ENCODE peak calls at places on chromosome 15, in eight cellular contexts. U is iPS-NIHi11, I is AG04450, R is EH, W is Right ventricle myocardium inferior, S is RCC 7860, J is NCI-H1092, M is fibroblast of pulmonary artery. L is an unnamed sample.

GRCh38 chr15:98800437-98801233 is 152.3 kb downstream of the IGF1R start:
- DNase-seq in U (peak; percentile 70), I (peak; percentile 66), R (peak; percentile 79), W (no peak), S (peak; percentile 65), J (no peak), M (peak; percentile 96), L (peak; percentile 47)

GRCh38 chr15:101446527-101447167 is 42.9 kb downstream of the PCSK6 start:
- DNase-seq in U (no peak), I (no peak), R (no peak), W (peak; percentile 41), S (no peak), J (no peak), M (no peak), L (no peak)

GRCh38 chr15:84736375-84736774 is 12.0 kb upstream of the ZNF592 start:
- DNase-seq in U (no peak), I (no peak), R (no peak), W (no peak), S (no peak), J (no peak), M (no peak), L (peak; percentile 53)

GRCh38 chr15:39381517-39381916 is 199.4 kb upstream of the THBS1 start:
- DNase-seq in U (no peak), I (no peak), R (peak; percentile 75), W (no peak), S (no peak), J (no peak), M (no peak), L (no peak)

GRCh38 chr15:65006876-65007275 is 17.2 kb upstream of the SPG21 start:
- DNase-seq in U (no peak), I (no peak), R (no peak), W (no peak), S (no peak), J (no peak), M (no peak), L (no peak)

GRCh38 chr15:100218411-100218810 is 123.4 kb downstream of the ADAMTS17 start:
- DNase-seq in U (no peak), I (no peak), R (no peak), W (no peak), S (no peak), J (no peak), M (no peak), L (no peak)

GRCh38 chr15:63857459-63857856 is 23.7 kb upstream of the HERC1 start:
- DNase-seq in U (no peak), I (no peak), R (no peak), W (no peak), S (no peak), J (no peak), M (no peak), L (no peak)

GRCh38 chr15:26531489-26531888 is 241.4 kb downstream of the GABRB3 start:
- DNase-seq in U (no peak), I (no peak), R (no peak), W (no peak), S (no peak), J (no peak), M (no peak), L (no peak)

GRCh38 chr15:53739651-53740050 is 19.8 kb downstream of the WDR72 start:
- DNase-seq in U (no peak), I (no peak), R (no peak), W (no peak), S (no peak), J (no peak), M (no peak), L (no peak)

GRCh38 chr15:34304613-34305012 is 33.0 kb downstream of the SLC12A6 start:
- DNase-seq in U (no peak), I (peak; percentile 34), R (peak; percentile 74), W (no peak), S (no peak), J (no peak), M (peak; percentile 69), L (no peak)

GRCh38 chr15:60363024-60363674 is 34.6 kb downstream of the ANXA2 start:
- DNase-seq in U (no peak), I (no peak), R (peak; percentile 31), W (no peak), S (no peak), J (no peak), M (no peak), L (no peak)

GRCh38 chr15:72890043-72890442 is 106.5 kb upstream of the ADPGK start:
- DNase-seq in U (no peak), I (no peak), R (no peak), W (no peak), S (no peak), J (no peak), M (no peak), L (no peak)

GRCh38 chr15:77032647-77033416 is 37.9 kb downstream of the PSTPIP1 start:
- DNase-seq in U (no peak), I (no peak), R (no peak), W (no peak), S (no peak), J (no peak), M (no peak), L (peak; percentile 7)

GRCh38 chr15:28117591-28117990 is 18.5 kb upstream of the OCA2 start:
- DNase-seq in U (no peak), I (no peak), R (no peak), W (no peak), S (no peak), J (no peak), M (no peak), L (no peak)

GRCh38 chr15:44066211-44066827 is 128.8 kb downstream of the FRMD5 start:
- DNase-seq in U (peak; percentile 73), I (peak; percentile 29), R (peak; percentile 73), W (no peak), S (peak; percentile 68), J (peak; percentile 2), M (peak; percentile 88), L (peak; percentile 65)

GRCh38 chr15:75570119-75570518 is 9.0 kb downstream of the PTPN9 start:
- DNase-seq in U (no peak), I (no peak), R (peak; percentile 36), W (no peak), S (no peak), J (no peak), M (peak; percentile 16), L (no peak)

GRCh38 chr15:53297828-53298227 is 461.6 kb downstream of the WDR72 start:
- DNase-seq in U (no peak), I (no peak), R (no peak), W (no peak), S (no peak), J (peak; percentile 1), M (no peak), L (no peak)

GRCh38 chr15:91849749-91850161 is 3.8 kb upstream of the SLCO3A1 start:
- DNase-seq in U (peak; percentile 48), I (no peak), R (peak; percentile 56), W (no peak), S (peak; percentile 34), J (no peak), M (peak; percentile 79), L (no peak)

GRCh38 chr15:80755884-80756283 is 23.3 kb upstream of the CEMIP start:
- DNase-seq in U (no peak), I (no peak), R (no peak), W (no peak), S (no peak), J (no peak), M (no peak), L (no peak)

GRCh38 chr15:56428821-56429458 is 36.0 kb downstream of the MNS1 start:
- DNase-seq in U (peak; percentile 27), I (peak; percentile 1), R (peak; percentile 37), W (no peak), S (peak; percentile 39), J (no peak), M (peak; percentile 67), L (no peak)

GRCh38 chr15:68806220-68807105 is 14.2 kb downstream of the ANP32A start:
- DNase-seq in U (no peak), I (no peak), R (no peak), W (no peak), S (no peak), J (no peak), M (peak; percentile 18), L (peak; percentile 5)

GRCh38 chr15:95520511-95520910 is 810.0 kb upstream of the NR2F2 start:
- DNase-seq in U (no peak), I (no peak), R (peak; percentile 46), W (no peak), S (no peak), J (no peak), M (no peak), L (no peak)

GRCh38 chr15:31488437-31489204 is 162.0 kb downstream of the KLF13 start:
- DNase-seq in U (peak; percentile 91), I (peak; percentile 81), R (peak; percentile 88), W (peak; percentile 77), S (peak; percentile 49), J (peak; percentile 31), M (peak; percentile 94), L (peak; percentile 75)

GRCh38 chr15:87287156-87287555 is 969.4 kb downstream of the NTRK3 start:
- DNase-seq in U (no peak), I (peak; percentile 7), R (peak; percentile 94), W (no peak), S (peak; percentile 45), J (no peak), M (peak; percentile 38), L (no peak)

GRCh38 chr15:40358492-40359353 is 704 bp downstream of the DISP2 start:
- DNase-seq in U (no peak), I (no peak), R (no peak), W (no peak), S (no peak), J (no peak), M (no peak), L (peak; percentile 38)

GRCh38 chr15:100879461-100880138 is at the start of gene ALDH1A3:
- DNase-seq in U (peak; percentile 71), I (peak; percentile 16), R (peak; percentile 54), W (peak; percentile 77), S (no peak), J (no peak), M (peak; percentile 71), L (peak; percentile 40)

GRCh38 chr15:95563634-95564033 is 766.9 kb upstream of the NR2F2 start:
- DNase-seq in U (no peak), I (no peak), R (no peak), W (no peak), S (no peak), J (no peak), M (no peak), L (no peak)